ENCODE peak calls at places on chromosome 18, in six cellular contexts. O, Y, F, A, E and Q are unnamed samples.

GRCh38 chr18:45954070-45954712 is 12.9 kb downstream of the EPG5 start:
- DNase-seq in O (no peak), Y (no peak), F (no peak), A (no peak), E (no peak), Q (peak)

GRCh38 chr18:50853863-50854271 is 25.1 kb upstream of the ME2 start:
- DNase-seq in O (no peak), Y (no peak), F (no peak), A (no peak), E (no peak), Q (peak)

GRCh38 chr18:5456577-5457466 is 87.0 kb downstream of the EPB41L3 start:
- DNase-seq in O (no peak), Y (no peak), F (no peak), A (no peak), E (peak), Q (no peak)

GRCh38 chr18:9736942-9737813 is 29.1 kb downstream of the RAB31 start:
- DNase-seq in O (no peak), Y (no peak), F (no peak), A (peak), E (no peak), Q (peak)

GRCh38 chr18:74457043-74457742 is at the start of gene DIPK1C:
- DNase-seq in O (no peak), Y (no peak), F (no peak), A (no peak), E (peak), Q (peak)

GRCh38 chr18:23433360-23433759 is 19.7 kb upstream of the RIOK3 start:
- DNase-seq in O (no peak), Y (no peak), F (no peak), A (no peak), E (no peak), Q (no peak)

GRCh38 chr18:22180722-22181121 is 11.3 kb downstream of the GATA6 start:
- DNase-seq in O (no peak), Y (no peak), F (no peak), A (no peak), E (no peak), Q (no peak)

GRCh38 chr18:54223568-54224241 is 764 bp downstream of the MBD2 start:
- DNase-seq in O (peak), Y (peak), F (peak), A (no peak), E (peak), Q (peak)

GRCh38 chr18:36376361-36376760 is 78.8 kb downstream of the FHOD3 start:
- DNase-seq in O (no peak), Y (no peak), F (no peak), A (no peak), E (no peak), Q (peak)

GRCh38 chr18:3793545-3793944 is 343.6 kb downstream of the TGIF1 start:
- DNase-seq in O (no peak), Y (no peak), F (no peak), A (no peak), E (no peak), Q (no peak)